ENCODE peak calls at places on chromosomes 12 and 14, in eight cellular contexts. One of them, this sample, is unnamed.

GRCh38 chr12:40551466-40551865 is 140.8 kb upstream of the CNTN1 start:
- DNase-seq in omental fat pad: no peak
- DNase-seq in activated CD8-positive, alpha-beta memory T cell treated with anti-CD3 and anti-CD28 coated beads for 1 hour: no peak
- DNase-seq in CD4-positive, alpha-beta T cell: no peak
- DNase-seq in NCI-H2227 treated with DMSO at 0.1 percent for 48 hours: no peak
- DNase-seq in stomach: no peak
- DNase-seq in NCI-H1417: no peak
- DNase-seq in GM04503: no peak
- DNase-seq in this sample: no peak

GRCh38 chr12:105382771-105383632 is 52.5 kb downstream of the C12orf75 start:
- DNase-seq in CD4-positive, alpha-beta T cell: no peak
- DNase-seq in NCI-H2227 treated with DMSO at 0.1 percent for 48 hours: peak; percentile 74
- DNase-seq in stomach: no peak
- DNase-seq in activated CD8-positive, alpha-beta memory T cell treated with anti-CD3 and anti-CD28 coated beads for 1 hour: no peak
- DNase-seq in NCI-H1417: peak; percentile 86
- DNase-seq in omental fat pad: no peak
- DNase-seq in GM04503: peak; percentile 47
- DNase-seq in this sample: no peak

GRCh38 chr12:73301530-73301929 is 1029.4 kb downstream of the TRHDE start:
- DNase-seq in CD4-positive, alpha-beta T cell: no peak
- DNase-seq in NCI-H1417: no peak
- DNase-seq in NCI-H2227 treated with DMSO at 0.1 percent for 48 hours: no peak
- DNase-seq in GM04503: no peak
- DNase-seq in activated CD8-positive, alpha-beta memory T cell treated with anti-CD3 and anti-CD28 coated beads for 1 hour: no peak
- DNase-seq in omental fat pad: no peak
- DNase-seq in stomach: no peak
- DNase-seq in this sample: no peak

GRCh38 chr12:14777271-14777670 is 26.0 kb downstream of the WBP11 start:
- DNase-seq in NCI-H2227 treated with DMSO at 0.1 percent for 48 hours: no peak
- DNase-seq in GM04503: no peak
- DNase-seq in activated CD8-positive, alpha-beta memory T cell treated with anti-CD3 and anti-CD28 coated beads for 1 hour: no peak
- DNase-seq in omental fat pad: no peak
- DNase-seq in stomach: peak; percentile 72
- DNase-seq in NCI-H1417: peak; percentile 92
- DNase-seq in CD4-positive, alpha-beta T cell: no peak
- DNase-seq in this sample: no peak

GRCh38 chr12:29519585-29520182 is 22.2 kb upstream of the OVCH1 start:
- DNase-seq in activated CD8-positive, alpha-beta memory T cell treated with anti-CD3 and anti-CD28 coated beads for 1 hour: no peak
- DNase-seq in NCI-H1417: peak; percentile 60
- DNase-seq in CD4-positive, alpha-beta T cell: no peak
- DNase-seq in omental fat pad: no peak
- DNase-seq in GM04503: no peak
- DNase-seq in stomach: no peak
- DNase-seq in NCI-H2227 treated with DMSO at 0.1 percent for 48 hours: no peak
- DNase-seq in this sample: no peak

GRCh38 chr12:2396448-2396871 is 343.7 kb downstream of the CACNA1C start:
- DNase-seq in omental fat pad: no peak
- DNase-seq in activated CD8-positive, alpha-beta memory T cell treated with anti-CD3 and anti-CD28 coated beads for 1 hour: no peak
- DNase-seq in NCI-H2227 treated with DMSO at 0.1 percent for 48 hours: no peak
- DNase-seq in GM04503: peak; percentile 84
- DNase-seq in stomach: no peak
- DNase-seq in CD4-positive, alpha-beta T cell: no peak
- DNase-seq in NCI-H1417: no peak
- DNase-seq in this sample: no peak

GRCh38 chr12:12718382-12718761 is 1.2 kb downstream of the CDKN1B start:
- DNase-seq in omental fat pad: no peak
- DNase-seq in stomach: no peak
- DNase-seq in activated CD8-positive, alpha-beta memory T cell treated with anti-CD3 and anti-CD28 coated beads for 1 hour: no peak
- DNase-seq in NCI-H1417: no peak
- DNase-seq in NCI-H2227 treated with DMSO at 0.1 percent for 48 hours: no peak
- DNase-seq in CD4-positive, alpha-beta T cell: no peak
- DNase-seq in GM04503: no peak
- DNase-seq in this sample: no peak

GRCh38 chr14:22664261-22664660 is 20.1 kb upstream of the OR6J1 start:
- DNase-seq in stomach: no peak
- DNase-seq in NCI-H1417: peak; percentile 55
- DNase-seq in omental fat pad: no peak
- DNase-seq in NCI-H2227 treated with DMSO at 0.1 percent for 48 hours: no peak
- DNase-seq in GM04503: no peak
- DNase-seq in activated CD8-positive, alpha-beta memory T cell treated with anti-CD3 and anti-CD28 coated beads for 1 hour: no peak
- DNase-seq in CD4-positive, alpha-beta T cell: no peak
- DNase-seq in this sample: no peak

GRCh38 chr12:46942579-46942978 is 116.8 kb upstream of the SLC38A4 start:
- DNase-seq in NCI-H1417: peak; percentile 50
- DNase-seq in GM04503: no peak
- DNase-seq in CD4-positive, alpha-beta T cell: no peak
- DNase-seq in NCI-H2227 treated with DMSO at 0.1 percent for 48 hours: no peak
- DNase-seq in activated CD8-positive, alpha-beta memory T cell treated with anti-CD3 and anti-CD28 coated beads for 1 hour: no peak
- DNase-seq in stomach: no peak
- DNase-seq in omental fat pad: no peak
- DNase-seq in this sample: no peak

GRCh38 chr14:83744901-83745300 is 1785.0 kb upstream of the FLRT2 start:
- DNase-seq in GM04503: no peak
- DNase-seq in omental fat pad: no peak
- DNase-seq in stomach: no peak
- DNase-seq in NCI-H2227 treated with DMSO at 0.1 percent for 48 hours: no peak
- DNase-seq in NCI-H1417: no peak
- DNase-seq in CD4-positive, alpha-beta T cell: no peak
- DNase-seq in activated CD8-positive, alpha-beta memory T cell treated with anti-CD3 and anti-CD28 coated beads for 1 hour: no peak
- DNase-seq in this sample: no peak

GRCh38 chr12:67039995-67040860 is 228.9 kb upstream of the CAND1 start:
- DNase-seq in omental fat pad: no peak
- DNase-seq in stomach: no peak
- DNase-seq in NCI-H1417: no peak
- DNase-seq in GM04503: no peak
- DNase-seq in CD4-positive, alpha-beta T cell: no peak
- DNase-seq in activated CD8-positive, alpha-beta memory T cell treated with anti-CD3 and anti-CD28 coated beads for 1 hour: no peak
- DNase-seq in NCI-H2227 treated with DMSO at 0.1 percent for 48 hours: no peak
- DNase-seq in this sample: no peak

This sample was measured in tibial nerve.